ENCODE peak calls at places on chromosomes 7 and 10, in eight cellular contexts. One of them, this sample, is unnamed.

GRCh38 chr10:391304-391703 is 256.0 kb downstream of the ZMYND11 start:
- DNase-seq in coronary artery: no peak
- DNase-seq in dorsolateral prefrontal cortex: no peak
- DNase-seq in cardiac fibroblast: no peak
- DNase-seq in astrocyte of the spinal cord: no peak
- DNase-seq in mammary epithelial cell: peak; percentile 1
- DNase-seq in fibroblast of pulmonary artery: no peak
- DNase-seq in tibial artery: no peak
- DNase-seq in this sample: no peak

GRCh38 chr7:129774359-129774758 is 162.8 kb downstream of the NRF1 start:
- DNase-seq in coronary artery: no peak
- DNase-seq in dorsolateral prefrontal cortex: no peak
- DNase-seq in cardiac fibroblast: no peak
- DNase-seq in astrocyte of the spinal cord: no peak
- DNase-seq in mammary epithelial cell: no peak
- DNase-seq in fibroblast of pulmonary artery: no peak
- DNase-seq in tibial artery: no peak
- DNase-seq in this sample: no peak

GRCh38 chr7:67493386-67493785 is 496.8 kb downstream of the TYW1 start:
- DNase-seq in coronary artery: no peak
- DNase-seq in dorsolateral prefrontal cortex: no peak
- DNase-seq in cardiac fibroblast: no peak
- DNase-seq in astrocyte of the spinal cord: no peak
- DNase-seq in mammary epithelial cell: no peak
- DNase-seq in fibroblast of pulmonary artery: no peak
- DNase-seq in tibial artery: no peak
- DNase-seq in this sample: no peak

GRCh38 chr10:5551531-5552375 is 27.0 kb downstream of the CALML3 start:
- DNase-seq in coronary artery: no peak
- DNase-seq in dorsolateral prefrontal cortex: no peak
- DNase-seq in cardiac fibroblast: no peak
- DNase-seq in astrocyte of the spinal cord: peak; percentile 79
- DNase-seq in mammary epithelial cell: peak; percentile 100
- DNase-seq in fibroblast of pulmonary artery: no peak
- DNase-seq in tibial artery: peak; percentile 13
- DNase-seq in this sample: no peak

GRCh38 chr10:92990615-92991014 is 70.0 kb upstream of the CYP26C1 start:
- DNase-seq in coronary artery: no peak
- DNase-seq in dorsolateral prefrontal cortex: no peak
- DNase-seq in cardiac fibroblast: no peak
- DNase-seq in astrocyte of the spinal cord: peak; percentile 30
- DNase-seq in mammary epithelial cell: no peak
- DNase-seq in fibroblast of pulmonary artery: no peak
- DNase-seq in tibial artery: no peak
- DNase-seq in this sample: peak; percentile 33

GRCh38 chr10:128545216-128545615 is 419.0 kb upstream of the MKI67 start:
- DNase-seq in coronary artery: no peak
- DNase-seq in dorsolateral prefrontal cortex: no peak
- DNase-seq in cardiac fibroblast: no peak
- DNase-seq in astrocyte of the spinal cord: no peak
- DNase-seq in mammary epithelial cell: no peak
- DNase-seq in fibroblast of pulmonary artery: no peak
- DNase-seq in tibial artery: no peak
- DNase-seq in this sample: no peak

GRCh38 chr7:945147-945555 is 9.3 kb downstream of the ADAP1 start:
- DNase-seq in coronary artery: no peak
- DNase-seq in dorsolateral prefrontal cortex: no peak
- DNase-seq in cardiac fibroblast: no peak
- DNase-seq in astrocyte of the spinal cord: no peak
- DNase-seq in mammary epithelial cell: no peak
- DNase-seq in fibroblast of pulmonary artery: no peak
- DNase-seq in tibial artery: no peak
- DNase-seq in this sample: no peak

GRCh38 chr10:45000764-45001381 is at the start of gene ZNF22:
- DNase-seq in coronary artery: peak; percentile 84
- DNase-seq in dorsolateral prefrontal cortex: peak; percentile 58
- DNase-seq in cardiac fibroblast: peak; percentile 79
- DNase-seq in astrocyte of the spinal cord: peak; percentile 76
- DNase-seq in mammary epithelial cell: peak; percentile 44
- DNase-seq in fibroblast of pulmonary artery: peak; percentile 63
- DNase-seq in tibial artery: peak; percentile 59
- DNase-seq in this sample: peak; percentile 66

GRCh38 chr10:8189458-8189857 is 135.0 kb downstream of the GATA3 start:
- DNase-seq in coronary artery: no peak
- DNase-seq in dorsolateral prefrontal cortex: no peak
- DNase-seq in cardiac fibroblast: no peak
- DNase-seq in astrocyte of the spinal cord: no peak
- DNase-seq in mammary epithelial cell: no peak
- DNase-seq in fibroblast of pulmonary artery: no peak
- DNase-seq in tibial artery: no peak
- DNase-seq in this sample: no peak

GRCh38 chr10:93352638-93353383 is 129.3 kb downstream of the MYOF start:
- DNase-seq in coronary artery: no peak
- DNase-seq in dorsolateral prefrontal cortex: no peak
- DNase-seq in cardiac fibroblast: peak; percentile 63
- DNase-seq in astrocyte of the spinal cord: peak; percentile 54
- DNase-seq in mammary epithelial cell: no peak
- DNase-seq in fibroblast of pulmonary artery: peak; percentile 64
- DNase-seq in tibial artery: no peak
- DNase-seq in this sample: peak; percentile 45

GRCh38 chr7:130278892-130279690 is 12.4 kb downstream of the CPA2 start:
- DNase-seq in coronary artery: no peak
- DNase-seq in dorsolateral prefrontal cortex: no peak
- DNase-seq in cardiac fibroblast: peak; percentile 98
- DNase-seq in astrocyte of the spinal cord: peak; percentile 82
- DNase-seq in mammary epithelial cell: peak; percentile 27
- DNase-seq in fibroblast of pulmonary artery: peak; percentile 98
- DNase-seq in tibial artery: no peak
- DNase-seq in this sample: peak; percentile 93

GRCh38 chr10:45227042-45227441 is 88.4 kb downstream of the OR13A1 start:
- DNase-seq in coronary artery: no peak
- DNase-seq in dorsolateral prefrontal cortex: no peak
- DNase-seq in cardiac fibroblast: no peak
- DNase-seq in astrocyte of the spinal cord: no peak
- DNase-seq in mammary epithelial cell: no peak
- DNase-seq in fibroblast of pulmonary artery: no peak
- DNase-seq in tibial artery: no peak
- DNase-seq in this sample: no peak

GRCh38 chr7:17646181-17646956 is 293.9 kb downstream of the SNX13 start:
- DNase-seq in coronary artery: no peak
- DNase-seq in dorsolateral prefrontal cortex: no peak
- DNase-seq in cardiac fibroblast: peak; percentile 79
- DNase-seq in astrocyte of the spinal cord: peak; percentile 75
- DNase-seq in mammary epithelial cell: peak; percentile 57
- DNase-seq in fibroblast of pulmonary artery: peak; percentile 80
- DNase-seq in tibial artery: no peak
- DNase-seq in this sample: peak; percentile 73

GRCh38 chr7:17434191-17434590 is 135.7 kb downstream of the AHR start:
- DNase-seq in coronary artery: no peak
- DNase-seq in dorsolateral prefrontal cortex: no peak
- DNase-seq in cardiac fibroblast: no peak
- DNase-seq in astrocyte of the spinal cord: no peak
- DNase-seq in mammary epithelial cell: no peak
- DNase-seq in fibroblast of pulmonary artery: no peak
- DNase-seq in tibial artery: no peak
- DNase-seq in this sample: no peak

GRCh38 chr10:28302012-28302667 is 724 bp downstream of the MPP7 start:
- DNase-seq in coronary artery: peak; percentile 79
- DNase-seq in dorsolateral prefrontal cortex: no peak
- DNase-seq in cardiac fibroblast: peak; percentile 32
- DNase-seq in astrocyte of the spinal cord: peak; percentile 10
- DNase-seq in mammary epithelial cell: no peak
- DNase-seq in fibroblast of pulmonary artery: peak; percentile 22
- DNase-seq in tibial artery: peak; percentile 62
- DNase-seq in this sample: no peak

GRCh38 chr7:102251531-102252372 is 34.9 kb upstream of the SH2B2 start:
- DNase-seq in coronary artery: no peak
- DNase-seq in dorsolateral prefrontal cortex: no peak
- DNase-seq in cardiac fibroblast: no peak
- DNase-seq in astrocyte of the spinal cord: no peak
- DNase-seq in mammary epithelial cell: no peak
- DNase-seq in fibroblast of pulmonary artery: no peak
- DNase-seq in tibial artery: no peak
- DNase-seq in this sample: no peak

GRCh38 chr10:126147866-126148578 is 240.3 kb downstream of the ADAM12 start:
- DNase-seq in coronary artery: no peak
- DNase-seq in dorsolateral prefrontal cortex: no peak
- DNase-seq in cardiac fibroblast: peak; percentile 66
- DNase-seq in astrocyte of the spinal cord: peak; percentile 83
- DNase-seq in mammary epithelial cell: peak; percentile 2
- DNase-seq in fibroblast of pulmonary artery: peak; percentile 64
- DNase-seq in tibial artery: no peak
- DNase-seq in this sample: peak; percentile 80

GRCh38 chr7:77685219-77685618 is 11.0 kb upstream of the RSBN1L start:
- DNase-seq in coronary artery: no peak
- DNase-seq in dorsolateral prefrontal cortex: no peak
- DNase-seq in cardiac fibroblast: peak; percentile 28
- DNase-seq in astrocyte of the spinal cord: no peak
- DNase-seq in mammary epithelial cell: peak; percentile 31
- DNase-seq in fibroblast of pulmonary artery: no peak
- DNase-seq in tibial artery: no peak
- DNase-seq in this sample: peak; percentile 55

GRCh38 chr10:78991187-78991586 is 77.6 kb upstream of the ZMIZ1 start:
- DNase-seq in coronary artery: no peak
- DNase-seq in dorsolateral prefrontal cortex: no peak
- DNase-seq in cardiac fibroblast: no peak
- DNase-seq in astrocyte of the spinal cord: peak; percentile 29
- DNase-seq in mammary epithelial cell: peak; percentile 79
- DNase-seq in fibroblast of pulmonary artery: no peak
- DNase-seq in tibial artery: no peak
- DNase-seq in this sample: peak; percentile 60

GRCh38 chr7:1403844-1404404 is 55.3 kb downstream of the MICALL2 start:
- DNase-seq in coronary artery: no peak
- DNase-seq in dorsolateral prefrontal cortex: no peak
- DNase-seq in cardiac fibroblast: peak; percentile 62
- DNase-seq in astrocyte of the spinal cord: peak; percentile 79
- DNase-seq in mammary epithelial cell: no peak
- DNase-seq in fibroblast of pulmonary artery: peak; percentile 54
- DNase-seq in tibial artery: no peak
- DNase-seq in this sample: peak; percentile 23

GRCh38 chr10:3774018-3774813 is 10.8 kb downstream of the KLF6 start:
- DNase-seq in coronary artery: peak; percentile 73
- DNase-seq in dorsolateral prefrontal cortex: no peak
- DNase-seq in cardiac fibroblast: peak; percentile 61
- DNase-seq in astrocyte of the spinal cord: peak; percentile 88
- DNase-seq in mammary epithelial cell: peak; percentile 86
- DNase-seq in fibroblast of pulmonary artery: peak; percentile 73
- DNase-seq in tibial artery: no peak
- DNase-seq in this sample: peak; percentile 86

GRCh38 chr7:66140924-66141323 is 26.3 kb downstream of the CRCP start:
- DNase-seq in coronary artery: no peak
- DNase-seq in dorsolateral prefrontal cortex: peak; percentile 43
- DNase-seq in cardiac fibroblast: peak; percentile 90
- DNase-seq in astrocyte of the spinal cord: peak; percentile 86
- DNase-seq in mammary epithelial cell: peak; percentile 56
- DNase-seq in fibroblast of pulmonary artery: peak; percentile 86
- DNase-seq in tibial artery: peak; percentile 68
- DNase-seq in this sample: peak; percentile 89
- TF ChIP-seq CTCF in coronary artery: no peak
- TF ChIP-seq CTCF in dorsolateral prefrontal cortex: peak; percentile 57
- TF ChIP-seq CTCF in cardiac fibroblast: peak; percentile 73
- TF ChIP-seq CTCF in astrocyte of the spinal cord: peak; percentile 86
- TF ChIP-seq CTCF in mammary epithelial cell: peak; percentile 40
- TF ChIP-seq CTCF in fibroblast of pulmonary artery: peak; percentile 78
- TF ChIP-seq CTCF in tibial artery: peak; percentile 24
- TF ChIP-seq CTCF in this sample: peak; percentile 88

GRCh38 chr7:26857534-26858228 is 6.7 kb downstream of the SKAP2 start:
- DNase-seq in coronary artery: no peak
- DNase-seq in dorsolateral prefrontal cortex: no peak
- DNase-seq in cardiac fibroblast: peak; percentile 7
- DNase-seq in astrocyte of the spinal cord: peak; percentile 82
- DNase-seq in mammary epithelial cell: peak; percentile 51
- DNase-seq in fibroblast of pulmonary artery: peak; percentile 28
- DNase-seq in tibial artery: no peak
- DNase-seq in this sample: peak; percentile 51

GRCh38 chr7:26859720-26860119 is 4.7 kb downstream of the SKAP2 start:
- DNase-seq in coronary artery: no peak
- DNase-seq in dorsolateral prefrontal cortex: no peak
- DNase-seq in cardiac fibroblast: no peak
- DNase-seq in astrocyte of the spinal cord: no peak
- DNase-seq in mammary epithelial cell: no peak
- DNase-seq in fibroblast of pulmonary artery: no peak
- DNase-seq in tibial artery: no peak
- DNase-seq in this sample: no peak

GRCh38 chr7:26858229-26858568 is 6.2 kb downstream of the SKAP2 start:
- DNase-seq in coronary artery: no peak
- DNase-seq in dorsolateral prefrontal cortex: no peak
- DNase-seq in cardiac fibroblast: no peak
- DNase-seq in astrocyte of the spinal cord: peak; percentile 36
- DNase-seq in mammary epithelial cell: peak; percentile 32
- DNase-seq in fibroblast of pulmonary artery: no peak
- DNase-seq in tibial artery: no peak
- DNase-seq in this sample: no peak

GRCh38 chr7:26857170-26857533 is 7.2 kb downstream of the SKAP2 start:
- DNase-seq in coronary artery: no peak
- DNase-seq in dorsolateral prefrontal cortex: no peak
- DNase-seq in cardiac fibroblast: no peak
- DNase-seq in astrocyte of the spinal cord: no peak
- DNase-seq in mammary epithelial cell: no peak
- DNase-seq in fibroblast of pulmonary artery: no peak
- DNase-seq in tibial artery: no peak
- DNase-seq in this sample: no peak

GRCh38 chr7:26858735-26859134 is 5.7 kb downstream of the SKAP2 start:
- DNase-seq in coronary artery: no peak
- DNase-seq in dorsolateral prefrontal cortex: no peak
- DNase-seq in cardiac fibroblast: no peak
- DNase-seq in astrocyte of the spinal cord: no peak
- DNase-seq in mammary epithelial cell: peak; percentile 60
- DNase-seq in fibroblast of pulmonary artery: no peak
- DNase-seq in tibial artery: no peak
- DNase-seq in this sample: no peak
- H3K4me3 ChIP-seq in coronary artery: no peak overlapping the region
- H3K4me3 ChIP-seq in dorsolateral prefrontal cortex: no peak overlapping the region
- H3K4me3 ChIP-seq in cardiac fibroblast: no peak overlapping the region
- H3K4me3 ChIP-seq in astrocyte of the spinal cord: no peak overlapping the region
- H3K4me3 ChIP-seq in mammary epithelial cell: peak overlapping the region; percentile 47
- H3K4me3 ChIP-seq in fibroblast of pulmonary artery: no peak overlapping the region
- H3K4me3 ChIP-seq in tibial artery: no peak overlapping the region
- H3K4me3 ChIP-seq in this sample: no peak overlapping the region

GRCh38 chr7:128031901-128032604 is 816 bp upstream of the LRRC4 start:
- DNase-seq in coronary artery: no peak
- DNase-seq in dorsolateral prefrontal cortex: no peak
- DNase-seq in cardiac fibroblast: peak; percentile 86
- DNase-seq in astrocyte of the spinal cord: peak; percentile 87
- DNase-seq in mammary epithelial cell: peak; percentile 83
- DNase-seq in fibroblast of pulmonary artery: peak; percentile 92
- DNase-seq in tibial artery: no peak
- DNase-seq in this sample: peak; percentile 92
- TF ChIP-seq CTCF in coronary artery: no peak
- TF ChIP-seq CTCF in dorsolateral prefrontal cortex: peak; percentile 4
- TF ChIP-seq CTCF in cardiac fibroblast: peak; percentile 23
- TF ChIP-seq CTCF in astrocyte of the spinal cord: peak; percentile 38
- TF ChIP-seq CTCF in mammary epithelial cell: peak; percentile 20
- TF ChIP-seq CTCF in fibroblast of pulmonary artery: peak; percentile 10
- TF ChIP-seq CTCF in tibial artery: no peak
- TF ChIP-seq CTCF in this sample: no peak

GRCh38 chr7:94161476-94161875 is 157.3 kb upstream of the BET1 start:
- DNase-seq in coronary artery: no peak
- DNase-seq in dorsolateral prefrontal cortex: no peak
- DNase-seq in cardiac fibroblast: no peak
- DNase-seq in astrocyte of the spinal cord: no peak
- DNase-seq in mammary epithelial cell: no peak
- DNase-seq in fibroblast of pulmonary artery: no peak
- DNase-seq in tibial artery: no peak
- DNase-seq in this sample: no peak

GRCh38 chr7:94160719-94161435 is 156.7 kb upstream of the BET1 start:
- DNase-seq in coronary artery: no peak
- DNase-seq in dorsolateral prefrontal cortex: no peak
- DNase-seq in cardiac fibroblast: no peak
- DNase-seq in astrocyte of the spinal cord: no peak
- DNase-seq in mammary epithelial cell: no peak
- DNase-seq in fibroblast of pulmonary artery: no peak
- DNase-seq in tibial artery: no peak
- DNase-seq in this sample: no peak
- H3K4me3 ChIP-seq in coronary artery: no peak overlapping the region
- H3K4me3 ChIP-seq in dorsolateral prefrontal cortex: no peak overlapping the region
- H3K4me3 ChIP-seq in cardiac fibroblast: no peak overlapping the region
- H3K4me3 ChIP-seq in astrocyte of the spinal cord: no peak overlapping the region
- H3K4me3 ChIP-seq in mammary epithelial cell: no peak overlapping the region
- H3K4me3 ChIP-seq in fibroblast of pulmonary artery: no peak overlapping the region
- H3K4me3 ChIP-seq in tibial artery: no peak overlapping the region
- H3K4me3 ChIP-seq in this sample: no peak overlapping the region